ENCODE peak calls at places on chromosomes 13 and 19, in eight cellular contexts. E is left ventricle myocardium inferior; D is IMR-90; M is stimulated activated naive CD4-positive, alpha-beta T cell; G is T-helper 1 cell; H is endothelial cell; O is Calu3; Y is stimulated activated CD4-positive, alpha-beta T cell treated with anti-CD3 and anti-CD28 coated beads, Interleukin-12 subunit alpha, Interleukin-12 subunit beta, amount 100 ng/mL, for 24 hours. C is an unnamed sample.

GRCh38 chr19:38953677-38954076 is 21.9 kb downstream of the FBXO17 start:
- DNase-seq in Y (no peak), H (no peak), D (no peak), M (no peak), O (no peak), E (no peak), G (no peak), C (no peak)

GRCh38 chr13:48902421-48902820 is 73.3 kb upstream of the FNDC3A start:
- DNase-seq in M (no peak), Y (no peak), G (no peak), O (no peak), D (peak), E (no peak), H (no peak), C (peak)

GRCh38 chr19:1313695-1314613 is 28.3 kb downstream of the EFNA2 start:
- DNase-seq in H (no peak), Y (no peak), E (no peak), M (no peak), G (no peak), O (no peak), D (no peak), C (no peak)

GRCh38 chr19:11737964-11738745 is 591 bp downstream of the ZNF823 start:
- DNase-seq in Y (no peak), O (peak), H (peak), D (peak), E (peak), M (peak), G (peak), C (peak)

GRCh38 chr13:30805132-30805537 is 69.8 kb downstream of the ALOX5AP start:
- DNase-seq in D (no peak), Y (no peak), H (no peak), E (no peak), O (no peak), G (no peak), M (no peak), C (no peak)

GRCh38 chr19:10911579-10912363 is 16.7 kb downstream of the YIPF2 start:
- DNase-seq in M (no peak), Y (no peak), E (no peak), H (no peak), D (no peak), O (no peak), G (no peak), C (no peak)

GRCh38 chr19:2848625-2849024 is 7.3 kb downstream of the ZNF555 start:
- DNase-seq in G (no peak), D (peak), O (no peak), H (no peak), M (no peak), E (no peak), Y (no peak), C (peak)

GRCh38 chr13:20193924-20194631 is 1.3 kb upstream of the GJB2 start:
- DNase-seq in E (no peak), M (peak), D (no peak), Y (no peak), O (no peak), H (no peak), G (no peak), C (no peak)

GRCh38 chr19:45251452-45252354 is 632 bp downstream of the MARK4 start:
- DNase-seq in M (no peak), H (peak), Y (no peak), G (no peak), D (no peak), E (no peak), O (no peak), C (peak)

GRCh38 chr13:111879719-111880118 is 187.2 kb upstream of the SOX1 start:
- DNase-seq in O (no peak), H (no peak), G (no peak), Y (no peak), D (no peak), M (no peak), E (no peak), C (no peak)

GRCh38 chr13:35283856-35284255 is 192.6 kb downstream of the MAB21L1 start:
- DNase-seq in M (no peak), G (no peak), H (no peak), D (no peak), Y (no peak), O (peak), E (no peak), C (no peak)

GRCh38 chr13:95924389-95924994 is 128.7 kb downstream of the UGGT2 start:
- DNase-seq in M (no peak), O (no peak), E (no peak), H (no peak), D (peak), Y (no peak), G (no peak), C (peak)

GRCh38 chr19:47446534-47447469 is 24.9 kb downstream of the SLC8A2 start:
- DNase-seq in O (no peak), H (peak), D (no peak), G (no peak), M (no peak), E (no peak), Y (no peak), C (no peak)

GRCh38 chr13:67630640-67631039 is 400.5 kb upstream of the PCDH9 start:
- DNase-seq in O (no peak), H (no peak), G (no peak), D (no peak), M (no peak), Y (no peak), E (no peak), C (no peak)

GRCh38 chr13:34756572-34756971 is 185.5 kb upstream of the NBEA start:
- DNase-seq in D (no peak), E (no peak), H (no peak), O (no peak), G (no peak), M (no peak), Y (no peak), C (no peak)

GRCh38 chr13:42048625-42049453 is at the start of gene DGKH:
- DNase-seq in E (peak), D (peak), Y (peak), G (peak), O (peak), M (peak), H (peak), C (peak)

GRCh38 chr19:49558591-49558990 is 21.8 kb downstream of the NOSIP start:
- DNase-seq in G (no peak), E (no peak), Y (no peak), O (no peak), M (peak), D (no peak), H (no peak), C (no peak)

GRCh38 chr13:40993987-40994386 is 25.1 kb downstream of the ELF1 start:
- DNase-seq in O (peak), M (no peak), D (no peak), E (no peak), G (no peak), H (no peak), Y (no peak), C (no peak)

GRCh38 chr13:114111577-114111976 is 20.8 kb downstream of the RASA3 start:
- DNase-seq in E (no peak), H (no peak), Y (no peak), D (peak), M (no peak), G (no peak), O (no peak), C (peak)

GRCh38 chr19:30068528-30069395 is 126.7 kb downstream of the URI1 start:
- DNase-seq in E (no peak), M (no peak), Y (no peak), O (no peak), G (no peak), D (no peak), H (no peak), C (no peak)

GRCh38 chr13:46739447-46740125 is 57.4 kb downstream of the ESD start:
- DNase-seq in D (no peak), G (no peak), M (no peak), Y (no peak), H (no peak), E (no peak), O (no peak), C (no peak)

GRCh38 chr13:93217701-93218100 is 8.9 kb upstream of the GPC6 start:
- DNase-seq in H (no peak), G (no peak), M (no peak), Y (no peak), E (no peak), D (no peak), O (no peak), C (no peak)

GRCh38 chr13:66077286-66077685 is 1152.8 kb downstream of the PCDH9 start:
- DNase-seq in O (no peak), Y (no peak), G (no peak), E (no peak), M (no peak), H (no peak), D (no peak), C (no peak)

GRCh38 chr19:20558011-20558410 is 7.6 kb downstream of the ZNF737 start:
- DNase-seq in M (no peak), G (no peak), E (no peak), O (no peak), Y (no peak), D (no peak), H (peak), C (no peak)

GRCh38 chr19:49502866-49503581 is 6.8 kb downstream of the RPS11 start:
- DNase-seq in Y (no peak), D (peak), M (peak), G (no peak), O (peak), H (peak), E (no peak), C (peak)

GRCh38 chr19:46155237-46155636 is 7.2 kb downstream of the IGFL2 start:
- DNase-seq in H (no peak), O (no peak), G (no peak), Y (no peak), D (no peak), E (no peak), M (no peak), C (no peak)

GRCh38 chr13:30731658-30732390 is 3.5 kb upstream of the ALOX5AP start:
- DNase-seq in H (no peak), Y (no peak), O (no peak), E (no peak), D (no peak), M (no peak), G (no peak), C (no peak)

GRCh38 chr19:39106201-39106600 is 19.4 kb upstream of the PAK4 start:
- DNase-seq in G (no peak), Y (no peak), O (no peak), M (no peak), D (no peak), H (no peak), E (no peak), C (no peak)

GRCh38 chr19:15249912-15250634 is 17.8 kb upstream of the EPHX3 start:
- DNase-seq in O (no peak), H (no peak), Y (no peak), M (no peak), G (no peak), E (peak), D (peak), C (peak)

GRCh38 chr19:7460562-7460966 is 28.3 kb downstream of the PEX11G start:
- DNase-seq in M (no peak), G (no peak), Y (no peak), E (no peak), D (peak), H (no peak), O (no peak), C (no peak)

GRCh38 chr13:50421457-50422130 is 406.4 kb downstream of the KCNRG start:
- DNase-seq in M (no peak), D (peak), G (no peak), E (no peak), Y (no peak), H (no peak), O (no peak), C (no peak)

GRCh38 chr19:44823373-44823698 is 14.4 kb downstream of the BCAM start:
- DNase-seq in D (no peak), O (no peak), H (no peak), M (no peak), Y (no peak), E (no peak), G (no peak), C (no peak)

GRCh38 chr13:48304132-48304876 is 753 bp downstream of the RB1 start:
- DNase-seq in Y (no peak), H (peak), M (peak), O (peak), G (no peak), E (peak), D (peak), C (peak)

GRCh38 chr13:19179916-19180315 is 1.7 kb downstream of the TUBA3C start:
- DNase-seq in H (no peak), O (no peak), M (no peak), G (no peak), Y (no peak), E (no peak), D (no peak), C (no peak)

GRCh38 chr13:76825415-76825814 is 60.8 kb downstream of the KCTD12 start:
- DNase-seq in H (no peak), O (no peak), G (no peak), D (peak), Y (no peak), E (no peak), M (no peak), C (no peak)

GRCh38 chr13:75830842-75831241 is 194.7 kb downstream of the LMO7 start:
- DNase-seq in M (no peak), E (no peak), Y (no peak), O (no peak), D (peak), G (no peak), H (no peak), C (no peak)

GRCh38 chr13:30289533-30289932 is 17.8 kb downstream of the KATNAL1 start:
- DNase-seq in O (no peak), G (no peak), Y (no peak), D (no peak), H (no peak), M (no peak), E (no peak), C (no peak)

GRCh38 chr13:110254151-110254679 is 52.7 kb downstream of the COL4A1 start:
- DNase-seq in E (no peak), M (no peak), O (no peak), G (no peak), D (peak), Y (no peak), H (no peak), C (no peak)

C was measured in AG08396.